ENCODE peak calls at places on chromosomes 11 and 22, in seven cellular contexts. One of them, this sample, is unnamed.
A peak's percentile ranks its signal among the peaks of the same experiment; 100 is the strongest.

GRCh38 chr11:36339899-36340298 is 43.8 kb downstream of the PRR5L start:
- DNase-seq in tibial artery: no peak
- DNase-seq in psoas muscle: no peak
- DNase-seq in AG04450: no peak
- DNase-seq in BJ: no peak
- DNase-seq in transverse colon: no peak
- DNase-seq in fibroblast of lung: no peak
- DNase-seq in this sample: no peak

GRCh38 chr11:105468154-105468553 is 141.7 kb upstream of the GRIA4 start:
- DNase-seq in tibial artery: no peak
- DNase-seq in psoas muscle: no peak
- DNase-seq in AG04450: no peak
- DNase-seq in BJ: no peak
- DNase-seq in transverse colon: no peak
- DNase-seq in fibroblast of lung: no peak
- DNase-seq in this sample: no peak

GRCh38 chr22:33354928-33355327 is 296.7 kb upstream of the SYN3 start:
- DNase-seq in tibial artery: no peak
- DNase-seq in psoas muscle: no peak
- DNase-seq in AG04450: peak; percentile 6
- DNase-seq in BJ: no peak
- DNase-seq in transverse colon: no peak
- DNase-seq in fibroblast of lung: peak; percentile 50
- DNase-seq in this sample: no peak

GRCh38 chr11:25961539-25961938 is 370.4 kb upstream of the ANO3 start:
- DNase-seq in tibial artery: no peak
- DNase-seq in psoas muscle: no peak
- DNase-seq in AG04450: no peak
- DNase-seq in BJ: no peak
- DNase-seq in transverse colon: no peak
- DNase-seq in fibroblast of lung: no peak
- DNase-seq in this sample: no peak

GRCh38 chr11:7575841-7576451 is 62.1 kb downstream of the PPFIBP2 start:
- DNase-seq in tibial artery: no peak
- DNase-seq in psoas muscle: peak; percentile 66
- DNase-seq in AG04450: no peak
- DNase-seq in BJ: no peak
- DNase-seq in transverse colon: peak; percentile 78
- DNase-seq in fibroblast of lung: no peak
- DNase-seq in this sample: no peak

GRCh38 chr22:24224468-24224867 is 20.4 kb downstream of the GGT5 start:
- DNase-seq in tibial artery: no peak
- DNase-seq in psoas muscle: no peak
- DNase-seq in AG04450: no peak
- DNase-seq in BJ: no peak
- DNase-seq in transverse colon: no peak
- DNase-seq in fibroblast of lung: no peak
- DNase-seq in this sample: no peak

GRCh38 chr11:130738618-130739017 is 177.7 kb downstream of the SNX19 start:
- DNase-seq in tibial artery: no peak
- DNase-seq in psoas muscle: no peak
- DNase-seq in AG04450: no peak
- DNase-seq in BJ: peak; percentile 68
- DNase-seq in transverse colon: no peak
- DNase-seq in fibroblast of lung: peak; percentile 91
- DNase-seq in this sample: no peak

GRCh38 chr11:132785878-132786277 is 746.4 kb downstream of the OPCML start:
- DNase-seq in tibial artery: no peak
- DNase-seq in psoas muscle: no peak
- DNase-seq in AG04450: no peak
- DNase-seq in BJ: no peak
- DNase-seq in transverse colon: no peak
- DNase-seq in fibroblast of lung: no peak
- DNase-seq in this sample: no peak

GRCh38 chr22:46171940-46172339 is 21.6 kb downstream of the PPARA start:
- DNase-seq in tibial artery: no peak
- DNase-seq in psoas muscle: no peak
- DNase-seq in AG04450: no peak
- DNase-seq in BJ: peak; percentile 52
- DNase-seq in transverse colon: peak; percentile 78
- DNase-seq in fibroblast of lung: peak; percentile 79
- DNase-seq in this sample: no peak

GRCh38 chr11:12249590-12250260 is 127.6 kb upstream of the PARVA start:
- DNase-seq in tibial artery: no peak
- DNase-seq in psoas muscle: no peak
- DNase-seq in AG04450: no peak
- DNase-seq in BJ: no peak
- DNase-seq in transverse colon: peak; percentile 59
- DNase-seq in fibroblast of lung: no peak
- DNase-seq in this sample: no peak

GRCh38 chr22:35637254-35637653 is 11.0 kb upstream of the APOL6 start:
- DNase-seq in tibial artery: no peak
- DNase-seq in psoas muscle: no peak
- DNase-seq in AG04450: no peak
- DNase-seq in BJ: no peak
- DNase-seq in transverse colon: no peak
- DNase-seq in fibroblast of lung: no peak
- DNase-seq in this sample: no peak

GRCh38 chr22:47291565-47292495 is 529.4 kb downstream of the TBC1D22A start:
- DNase-seq in tibial artery: peak; percentile 11
- DNase-seq in psoas muscle: peak; percentile 20
- DNase-seq in AG04450: no peak
- DNase-seq in BJ: no peak
- DNase-seq in transverse colon: no peak
- DNase-seq in fibroblast of lung: no peak
- DNase-seq in this sample: no peak

GRCh38 chr11:46357483-46357936 is 10.2 kb downstream of the DGKZ start:
- DNase-seq in tibial artery: no peak
- DNase-seq in psoas muscle: no peak
- DNase-seq in AG04450: no peak
- DNase-seq in BJ: no peak
- DNase-seq in transverse colon: peak; percentile 40
- DNase-seq in fibroblast of lung: no peak
- DNase-seq in this sample: no peak

GRCh38 chr11:34256591-34256990 is 101.2 kb downstream of the ABTB2 start:
- DNase-seq in tibial artery: no peak
- DNase-seq in psoas muscle: no peak
- DNase-seq in AG04450: no peak
- DNase-seq in BJ: no peak
- DNase-seq in transverse colon: no peak
- DNase-seq in fibroblast of lung: no peak
- DNase-seq in this sample: no peak

GRCh38 chr11:15747671-15748070 is 608.7 kb downstream of the SOX6 start:
- DNase-seq in tibial artery: no peak
- DNase-seq in psoas muscle: no peak
- DNase-seq in AG04450: peak; percentile 21
- DNase-seq in BJ: no peak
- DNase-seq in transverse colon: no peak
- DNase-seq in fibroblast of lung: peak; percentile 27
- DNase-seq in this sample: no peak

GRCh38 chr11:106288988-106289387 is 211.5 kb downstream of the AASDHPPT start:
- DNase-seq in tibial artery: no peak
- DNase-seq in psoas muscle: no peak
- DNase-seq in AG04450: no peak
- DNase-seq in BJ: no peak
- DNase-seq in transverse colon: no peak
- DNase-seq in fibroblast of lung: no peak
- DNase-seq in this sample: no peak

GRCh38 chr11:75271730-75272129 is 31.2 kb downstream of the TPBGL start:
- DNase-seq in tibial artery: no peak
- DNase-seq in psoas muscle: no peak
- DNase-seq in AG04450: no peak
- DNase-seq in BJ: no peak
- DNase-seq in transverse colon: peak; percentile 1
- DNase-seq in fibroblast of lung: no peak
- DNase-seq in this sample: no peak

DNA sequence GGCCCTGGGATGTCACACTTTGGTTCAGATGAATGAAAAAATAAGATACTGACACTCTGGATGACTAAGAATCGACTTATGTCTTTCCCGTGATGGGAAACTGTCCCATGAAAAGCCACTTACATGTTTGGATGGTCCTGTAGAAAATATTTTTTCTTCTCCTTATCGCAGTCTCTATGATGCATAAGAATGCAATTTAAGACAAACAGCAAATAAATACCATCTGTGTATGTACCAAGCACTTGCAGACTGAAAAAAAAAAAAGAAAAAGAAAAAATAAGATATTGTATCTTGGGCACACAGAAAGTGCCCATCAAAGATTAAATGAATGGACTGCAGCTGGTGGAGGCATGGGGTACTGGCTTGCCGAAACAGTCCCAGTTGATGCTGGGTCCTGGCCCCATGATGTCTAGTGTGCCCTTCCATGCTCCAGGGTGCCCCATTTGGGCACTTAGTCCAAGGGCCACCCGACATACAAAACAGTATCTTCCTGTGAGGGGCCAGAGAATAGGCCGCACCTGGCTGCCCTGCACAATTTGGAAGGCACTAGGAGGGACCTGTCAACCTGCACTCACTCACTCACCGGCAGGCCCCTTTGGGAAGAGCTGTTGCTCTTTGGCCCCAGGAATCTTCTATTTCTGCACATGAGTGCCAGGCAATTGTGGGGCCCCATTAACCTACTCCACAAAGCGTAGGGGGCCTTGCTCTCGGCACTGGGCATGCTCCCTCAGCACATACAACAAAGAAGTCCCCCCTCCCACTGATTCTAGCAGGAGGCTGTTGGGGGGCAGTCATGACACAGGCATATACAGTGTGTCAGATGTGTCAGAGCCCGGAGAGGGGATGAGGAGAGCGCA is 2.5 kb upstream of the ZBED4 start:
- DNase-seq in tibial artery: no peak
- DNase-seq in psoas muscle: no peak
- DNase-seq in AG04450: no peak
- DNase-seq in BJ: no peak
- DNase-seq in transverse colon: no peak
- DNase-seq in fibroblast of lung: no peak
- DNase-seq in this sample: no peak
- H3K27me3 ChIP-seq in tibial artery: no peaks in the 10 kb centered on the region
- H3K27me3 ChIP-seq in psoas muscle: peaks cover 23% of the 10 kb centered on the region
- H3K27me3 ChIP-seq in AG04450: peaks cover 46% of the 10 kb centered on the region
- H3K27me3 ChIP-seq in BJ: peaks cover 20% of the 10 kb centered on the region
- H3K27me3 ChIP-seq in transverse colon: peaks cover 45% of the 10 kb centered on the region
- H3K27me3 ChIP-seq in fibroblast of lung: peaks cover 38% of the 10 kb centered on the region
- H3K27me3 ChIP-seq in this sample: peaks cover 35% of the 10 kb centered on the region

DNA sequence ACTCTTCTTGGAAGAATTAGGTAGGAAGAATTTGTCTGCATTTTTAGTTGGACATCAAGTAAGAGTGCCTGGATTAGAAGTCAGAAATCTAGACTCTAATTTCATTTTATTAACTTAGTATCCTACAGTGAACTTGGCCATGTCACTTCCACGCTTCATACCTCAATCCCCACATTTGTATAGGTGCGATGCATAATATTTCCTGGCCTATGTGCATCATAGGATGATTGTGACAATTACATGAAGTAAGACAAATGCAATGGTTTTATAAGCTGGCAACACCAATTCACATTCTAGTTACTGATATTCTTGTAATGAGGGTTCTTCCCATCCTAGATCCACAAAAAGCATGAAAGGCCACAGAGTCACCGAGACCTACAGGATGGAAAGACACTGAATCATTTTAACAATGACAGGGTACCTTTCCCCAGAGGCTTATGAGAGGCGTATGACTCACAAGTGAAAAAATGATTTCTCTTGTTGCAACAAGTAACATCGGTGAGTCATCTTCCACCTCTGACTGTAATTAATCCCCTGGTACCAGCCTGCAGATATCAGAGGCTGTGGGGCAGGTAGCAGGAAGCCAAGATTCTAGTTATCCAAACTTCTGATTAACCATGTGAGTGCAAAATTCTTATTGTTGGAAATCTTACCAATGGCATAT is 56.0 kb upstream of the OR5AK2 start:
- DNase-seq in tibial artery: no peak
- DNase-seq in psoas muscle: no peak
- DNase-seq in AG04450: no peak
- DNase-seq in BJ: no peak
- DNase-seq in transverse colon: no peak
- DNase-seq in fibroblast of lung: peak; percentile 84
- DNase-seq in this sample: peak; percentile 81
- H3K27me3 ChIP-seq in tibial artery: no peaks in the 10 kb centered on the region
- H3K27me3 ChIP-seq in psoas muscle: no peaks in the 10 kb centered on the region
- H3K27me3 ChIP-seq in AG04450: no peaks in the 10 kb centered on the region
- H3K27me3 ChIP-seq in BJ: no peaks in the 10 kb centered on the region
- H3K27me3 ChIP-seq in transverse colon: no peaks in the 10 kb centered on the region
- H3K27me3 ChIP-seq in fibroblast of lung: no peaks in the 10 kb centered on the region
- H3K27me3 ChIP-seq in this sample: no peaks in the 10 kb centered on the region

DNA sequence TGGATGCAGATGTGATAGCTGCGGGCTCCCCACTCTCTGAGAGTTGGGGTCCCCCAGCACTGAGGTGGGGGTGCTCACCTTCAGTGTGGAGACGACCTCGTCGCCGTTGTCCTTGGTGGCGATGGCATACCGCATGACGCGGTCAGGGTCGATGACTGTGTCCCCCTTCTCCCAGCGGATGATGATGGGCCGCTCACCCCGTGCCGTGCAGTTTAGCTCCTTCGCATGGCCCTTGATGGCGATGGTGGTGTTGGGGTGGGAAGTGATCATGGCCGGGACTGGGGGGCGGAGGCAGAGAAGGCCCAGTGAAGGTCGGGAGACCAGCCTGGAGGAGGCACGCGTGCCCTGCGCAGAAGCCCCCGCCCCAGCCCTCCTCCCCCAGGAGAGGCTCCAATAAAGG is 154.2 kb downstream of the CEP164 start:
- DNase-seq in tibial artery: no peak
- DNase-seq in psoas muscle: no peak
- DNase-seq in AG04450: no peak
- DNase-seq in BJ: no peak
- DNase-seq in transverse colon: no peak
- DNase-seq in fibroblast of lung: no peak
- DNase-seq in this sample: no peak
- H3K27me3 ChIP-seq in tibial artery: no peaks in the 10 kb centered on the region
- H3K27me3 ChIP-seq in psoas muscle: no peaks in the 10 kb centered on the region
- H3K27me3 ChIP-seq in AG04450: peaks cover 7% of the 10 kb centered on the region
- H3K27me3 ChIP-seq in BJ: no peaks in the 10 kb centered on the region
- H3K27me3 ChIP-seq in transverse colon: no peaks in the 10 kb centered on the region
- H3K27me3 ChIP-seq in fibroblast of lung: no peaks in the 10 kb centered on the region
- H3K27me3 ChIP-seq in this sample: peaks cover 31% of the 10 kb centered on the region

DNA sequence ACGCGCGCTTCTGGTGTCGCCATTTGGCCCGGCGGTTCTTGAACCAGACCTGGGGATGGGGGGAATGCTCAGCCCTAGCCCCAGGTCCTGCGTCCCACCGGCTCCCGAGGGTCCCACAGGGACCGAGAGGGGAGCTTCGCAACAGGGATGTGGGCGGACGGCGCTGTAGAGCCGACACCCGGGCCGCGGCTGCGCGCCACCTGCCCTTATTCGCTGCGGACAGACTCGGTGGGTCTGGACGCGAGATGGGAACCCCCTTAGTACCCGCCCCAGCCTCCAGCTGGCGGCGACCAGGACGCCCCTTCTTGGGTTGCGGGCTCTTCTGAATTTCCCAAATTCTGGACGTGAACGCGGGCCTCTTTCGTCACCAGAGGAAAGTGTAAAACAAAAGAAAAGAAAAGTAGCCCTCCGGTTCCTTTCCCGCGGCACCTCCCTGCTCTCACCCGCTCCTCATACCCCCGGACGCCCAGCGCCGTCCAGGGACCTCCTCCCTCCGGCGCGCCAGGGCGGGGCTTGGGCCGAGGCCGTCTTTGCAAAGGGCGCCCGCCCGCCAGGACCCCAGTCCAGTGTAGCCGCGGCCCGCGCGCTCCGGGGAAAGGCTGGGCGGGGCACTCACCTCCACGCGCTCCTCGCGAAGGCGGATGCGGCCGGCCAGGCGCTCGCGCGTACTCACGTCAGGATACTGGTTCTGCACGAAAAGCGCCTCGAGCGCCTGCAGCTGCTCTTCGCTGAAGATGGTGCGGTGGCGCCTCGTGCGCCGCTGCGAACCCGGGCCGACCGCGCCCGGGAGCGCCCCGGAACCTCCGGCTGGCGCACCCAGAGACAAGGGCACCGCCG is 827 bp downstream of the GSC2 start:
- DNase-seq in tibial artery: no peak
- DNase-seq in psoas muscle: no peak
- DNase-seq in AG04450: no peak
- DNase-seq in BJ: no peak
- DNase-seq in transverse colon: no peak
- DNase-seq in fibroblast of lung: peak; percentile 12
- DNase-seq in this sample: no peak
- H3K27me3 ChIP-seq in tibial artery: peaks cover 5% of the 10 kb centered on the region
- H3K27me3 ChIP-seq in psoas muscle: peaks cover 31% of the 10 kb centered on the region
- H3K27me3 ChIP-seq in AG04450: peaks cover 59% of the 10 kb centered on the region
- H3K27me3 ChIP-seq in BJ: peaks cover 42% of the 10 kb centered on the region
- H3K27me3 ChIP-seq in transverse colon: peaks cover 65% of the 10 kb centered on the region
- H3K27me3 ChIP-seq in fibroblast of lung: peaks cover 41% of the 10 kb centered on the region
- H3K27me3 ChIP-seq in this sample: peaks cover 53% of the 10 kb centered on the region

This sample was measured in kidney epithelial cell.